ENCODE peak calls at places on chromosomes 7 and 10, in ten cellular contexts. X is CD8-positive, alpha-beta T cell; Q is heart left ventricle; M is hepatocyte; A is epithelial cell of esophagus; T is WTC11; G is adrenal gland; O is mucosa of descending colon; P is HCT116; S is lower lobe of right lung. Y is an unnamed sample.

GRCh38 chr7:31776616-31777015 is 89.6 kb downstream of the PPP1R17 start:
- DNase-seq in P (no peak), A (peak; percentile 59), X (no peak), G (no peak), M (no peak), S (no peak), T (no peak), Q (no peak), O (no peak), Y (no peak)

GRCh38 chr7:127997226-127997922 is 33.9 kb downstream of the LRRC4 start:
- DNase-seq in P (no peak), Q (no peak), M (no peak), O (no peak), S (no peak), G (no peak), X (no peak), T (no peak), A (no peak), Y (no peak)

GRCh38 chr7:13880789-13881188 is 108.7 kb downstream of the ETV1 start:
- DNase-seq in M (no peak), O (no peak), X (no peak), A (peak; percentile 72), Q (no peak), G (no peak), T (no peak), S (no peak), P (peak; percentile 16), Y (no peak)

GRCh38 chr7:148793590-148793989 is 90.5 kb downstream of the EZH2 start:
- DNase-seq in Q (no peak), O (no peak), A (no peak), M (no peak), P (no peak), S (no peak), G (no peak), X (no peak), T (no peak), Y (no peak)

GRCh38 chr7:91266931-91267557 is 2.8 kb downstream of the FZD1 start:
- DNase-seq in X (no peak), A (peak; percentile 12), G (no peak), P (no peak), O (no peak), Q (peak; percentile 18), T (peak; percentile 19), M (no peak), S (peak; percentile 44), Y (peak; percentile 40)

GRCh38 chr10:127275793-127276415 is 79.5 kb upstream of the INSYN2A start:
- DNase-seq in P (no peak), Q (no peak), O (no peak), G (no peak), A (no peak), X (no peak), T (no peak), M (no peak), S (no peak), Y (no peak)

GRCh38 chr7:150993511-150993910 is 2.7 kb downstream of the NOS3 start:
- DNase-seq in T (peak; percentile 52), S (no peak), P (no peak), A (no peak), X (no peak), Q (peak; percentile 89), O (no peak), M (no peak), G (no peak), Y (peak; percentile 40)

GRCh38 chr7:157543791-157544190 is 207.0 kb downstream of the DNAJB6 start:
- DNase-seq in T (no peak), X (no peak), A (no peak), P (no peak), S (no peak), G (no peak), Q (no peak), O (peak; percentile 5), M (no peak), Y (no peak)

GRCh38 chr7:18939771-18940576 is 177.5 kb downstream of the TWIST1 start:
- DNase-seq in G (no peak), M (no peak), P (no peak), A (no peak), S (no peak), T (no peak), X (no peak), Q (no peak), O (no peak), Y (no peak)

GRCh38 chr10:75058142-75058541 is 53.3 kb upstream of the SAMD8 start:
- DNase-seq in S (no peak), A (peak; percentile 83), O (no peak), Q (no peak), T (no peak), M (no peak), P (no peak), X (no peak), G (no peak), Y (no peak)

GRCh38 chr10:77251297-77252013 is 386.2 kb downstream of the KCNMA1 start:
- DNase-seq in O (no peak), X (peak; percentile 55), S (no peak), M (peak; percentile 64), G (peak; percentile 31), Q (no peak), P (peak; percentile 13), T (peak; percentile 50), A (peak; percentile 56), Y (peak; percentile 41)

GRCh38 chr7:148540041-148540738 is 50.4 kb upstream of the C7orf33 start:
- DNase-seq in Q (peak; percentile 44), T (no peak), X (no peak), O (peak; percentile 31), S (no peak), A (peak; percentile 74), G (no peak), P (peak; percentile 4), M (peak; percentile 31), Y (no peak)

GRCh38 chr7:64686493-64687184 is 20.7 kb downstream of the ZNF107 start:
- DNase-seq in A (peak; percentile 87), S (no peak), O (no peak), T (no peak), Q (no peak), X (no peak), P (no peak), M (no peak), G (no peak), Y (no peak)

GRCh38 chr7:155863721-155864151 is 51.5 kb upstream of the SHH start:
- DNase-seq in T (no peak), Q (peak; percentile 0), S (no peak), P (no peak), A (no peak), O (no peak), G (no peak), M (no peak), X (peak; percentile 15), Y (no peak)

GRCh38 chr7:155860840-155861479 is 48.7 kb upstream of the SHH start:
- DNase-seq in S (peak; percentile 86), O (no peak), A (peak; percentile 67), M (peak; percentile 69), P (no peak), Q (no peak), G (peak; percentile 92), T (no peak), X (peak; percentile 11), Y (no peak)

GRCh38 chr7:155862088-155862487 is 49.8 kb upstream of the SHH start:
- DNase-seq in M (no peak), O (no peak), Q (no peak), A (peak; percentile 56), P (no peak), T (no peak), X (no peak), G (no peak), S (no peak), Y (no peak)

GRCh38 chr7:155861480-155861868 is 49.2 kb upstream of the SHH start:
- DNase-seq in M (no peak), T (no peak), S (no peak), O (no peak), X (peak; percentile 15), G (peak; percentile 73), Q (no peak), A (no peak), P (no peak), Y (no peak)

GRCh38 chr7:155862516-155863257 is 50.4 kb upstream of the SHH start:
- DNase-seq in A (no peak), S (no peak), M (no peak), G (no peak), O (no peak), P (no peak), X (peak; percentile 39), Q (no peak), T (no peak), Y (no peak)
- TF ChIP-seq CTCF in A (peak; percentile 16), S (no peak), M (no peak), G (no peak), O (no peak), P (no peak), X (no peak), Q (no peak), T (no peak), Y (no peak)

GRCh38 chr10:22556774-22557173 is 157.6 kb downstream of the PIP4K2A start:
- DNase-seq in P (no peak), X (no peak), O (no peak), G (no peak), M (no peak), T (no peak), A (no peak), S (no peak), Q (no peak), Y (no peak)

GRCh38 chr10:22552888-22553378 is 161.4 kb downstream of the PIP4K2A start:
- DNase-seq in T (no peak), S (no peak), Q (no peak), P (no peak), O (no peak), A (no peak), M (peak; percentile 72), G (no peak), X (no peak), Y (no peak)

GRCh38 chr10:22551966-22552365 is 162.4 kb downstream of the PIP4K2A start:
- DNase-seq in A (no peak), T (no peak), M (no peak), X (no peak), G (no peak), O (no peak), Q (no peak), P (no peak), S (no peak), Y (no peak)

GRCh38 chr10:22553452-22553995 is 160.9 kb downstream of the PIP4K2A start:
- DNase-seq in T (no peak), S (no peak), P (no peak), M (no peak), G (no peak), X (no peak), Q (no peak), O (no peak), A (no peak), Y (no peak)

GRCh38 chr10:22554481-22555182 is 159.7 kb downstream of the PIP4K2A start:
- DNase-seq in S (peak; percentile 57), Q (peak; percentile 64), P (no peak), X (no peak), M (peak; percentile 83), O (peak; percentile 39), T (no peak), A (peak; percentile 8), G (peak; percentile 31), Y (peak; percentile 38)
- TF ChIP-seq CTCF in S (no peak), Q (no peak), P (no peak), X (no peak), M (no peak), O (no peak), T (no peak), A (no peak), G (no peak), Y (no peak)

GRCh38 chr10:43380610-43381222 is 9.3 kb downstream of the FXYD4 start:
- DNase-seq in X (no peak), G (no peak), Q (no peak), O (no peak), T (no peak), A (no peak), P (peak; percentile 59), S (no peak), M (no peak), Y (no peak)
- TF ChIP-seq CTCF in X (no peak), G (no peak), Q (no peak), O (no peak), T (no peak), A (peak; percentile 4), P (no peak), S (no peak), M (no peak), Y (no peak)

GRCh38 chr10:43901302-43901701 is 252.6 kb upstream of the ZNF32 start:
- DNase-seq in M (no peak), Q (no peak), P (no peak), A (no peak), G (no peak), S (no peak), X (no peak), T (no peak), O (no peak), Y (no peak)
- TF ChIP-seq CTCF in M (peak; percentile 9), Q (no peak), P (no peak), A (no peak), G (no peak), S (no peak), X (no peak), T (no peak), O (no peak), Y (no peak)

Y was measured in nephron progenitor cell.